ENCODE peak calls at places on chromosome 13, in four cellular contexts. T is heart right ventricle; Y is effector memory CD4-positive, alpha-beta T cell; V is IMR-90. R is an unnamed sample. For H3K4me1, the result is how much of the 10 kb centered on the place peaks cover.

GRCh38 chr13:28181413-28181812 is 43.1 kb downstream of the PAN3 start:
- DNase-seq in T (no peak), Y (no peak), V (peak), R (no peak)

GRCh38 chr13:34578471-34578870 is 363.6 kb upstream of the NBEA start:
- DNase-seq in T (no peak), Y (no peak), V (no peak), R (no peak)

GRCh38 chr13:45630791-45631190 is 15.3 kb upstream of the ERICH6B start:
- DNase-seq in T (no peak), Y (no peak), V (no peak), R (no peak)

GRCh38 chr13:72875233-72875632 is 93.3 kb downstream of the PIBF1 start:
- DNase-seq in T (no peak), Y (no peak), V (no peak), R (no peak)

GRCh38 chr13:65964672-65965071 is 1265.5 kb downstream of the PCDH9 start:
- DNase-seq in T (no peak), Y (no peak), V (no peak), R (no peak)

GRCh38 chr13:100156786-100157185 is 67.9 kb downstream of the PCCA start:
- DNase-seq in T (no peak), Y (no peak), V (no peak), R (no peak)

GRCh38 chr13:38680912-38681311 is 6.0 kb upstream of the FREM2 start:
- DNase-seq in T (no peak), Y (no peak), V (no peak), R (no peak)

GRCh38 chr13:39016789-39017188 is 21.1 kb downstream of the PROSER1 start:
- DNase-seq in T (no peak), Y (no peak), V (peak), R (no peak)

GRCh38 chr13:95258619-95259194 is 42.5 kb downstream of the ABCC4 start:
- DNase-seq in T (no peak), Y (no peak), V (no peak), R (no peak)

GRCh38 chr13:37143901-37144300 is 38.4 kb upstream of the CSNK1A1L start:
- DNase-seq in T (no peak), Y (no peak), V (peak), R (no peak)

GRCh38 chr13:97256343-97256783 is 34.2 kb downstream of the MBNL2 start:
- DNase-seq in T (no peak), Y (no peak), V (peak), R (no peak)
- H3K27ac ChIP-seq in T (peak), Y (no peak), V (peak), R (no peak)

DNA sequence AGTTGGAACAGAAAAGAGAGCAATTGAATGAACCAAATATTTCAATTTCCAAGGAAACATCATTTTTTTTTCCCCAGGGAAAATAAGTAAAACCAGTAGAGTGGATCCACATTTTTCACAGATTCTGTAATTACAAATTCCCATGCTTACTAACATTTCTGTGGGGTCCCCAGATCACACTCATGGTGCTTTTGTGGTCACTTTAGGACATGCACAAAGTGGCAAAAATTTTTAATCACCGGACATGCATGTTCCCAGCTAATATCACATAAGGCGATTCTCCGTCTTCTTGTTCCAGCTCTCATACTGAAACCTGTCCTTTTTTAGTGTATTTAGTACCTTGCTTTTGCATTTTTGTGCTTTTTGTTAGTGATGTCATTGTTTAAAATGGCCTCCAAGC is 748.2 kb upstream of the SLITRK1 start:
- DNase-seq in T (no peak), Y (no peak), V (no peak), R (no peak)
- H3K4me3 ChIP-seq in T (no peak), Y (no peak), V (no peak), R (no peak)

GRCh38 chr13:51817717-51818116 is 13.8 kb upstream of the DHRS12 start:
- DNase-seq in T (no peak), Y (no peak), V (no peak), R (no peak)

GRCh38 chr13:51818276-51818675 is 14.3 kb upstream of the DHRS12 start:
- DNase-seq in T (no peak), Y (no peak), V (no peak), R (no peak)

GRCh38 chr13:51816604-51817254 is 12.8 kb upstream of the DHRS12 start:
- DNase-seq in T (no peak), Y (no peak), V (no peak), R (no peak)

GRCh38 chr13:51819544-51819943 is 15.6 kb upstream of the DHRS12 start:
- DNase-seq in T (no peak), Y (no peak), V (no peak), R (no peak)

GRCh38 chr13:51818771-51819511 is 15.0 kb upstream of the DHRS12 start:
- DNase-seq in T (no peak), Y (peak), V (peak), R (no peak)
- H3K4me1 ChIP-seq in T (under half), Y (half or more), V (under half), R (half or more)

DNA sequence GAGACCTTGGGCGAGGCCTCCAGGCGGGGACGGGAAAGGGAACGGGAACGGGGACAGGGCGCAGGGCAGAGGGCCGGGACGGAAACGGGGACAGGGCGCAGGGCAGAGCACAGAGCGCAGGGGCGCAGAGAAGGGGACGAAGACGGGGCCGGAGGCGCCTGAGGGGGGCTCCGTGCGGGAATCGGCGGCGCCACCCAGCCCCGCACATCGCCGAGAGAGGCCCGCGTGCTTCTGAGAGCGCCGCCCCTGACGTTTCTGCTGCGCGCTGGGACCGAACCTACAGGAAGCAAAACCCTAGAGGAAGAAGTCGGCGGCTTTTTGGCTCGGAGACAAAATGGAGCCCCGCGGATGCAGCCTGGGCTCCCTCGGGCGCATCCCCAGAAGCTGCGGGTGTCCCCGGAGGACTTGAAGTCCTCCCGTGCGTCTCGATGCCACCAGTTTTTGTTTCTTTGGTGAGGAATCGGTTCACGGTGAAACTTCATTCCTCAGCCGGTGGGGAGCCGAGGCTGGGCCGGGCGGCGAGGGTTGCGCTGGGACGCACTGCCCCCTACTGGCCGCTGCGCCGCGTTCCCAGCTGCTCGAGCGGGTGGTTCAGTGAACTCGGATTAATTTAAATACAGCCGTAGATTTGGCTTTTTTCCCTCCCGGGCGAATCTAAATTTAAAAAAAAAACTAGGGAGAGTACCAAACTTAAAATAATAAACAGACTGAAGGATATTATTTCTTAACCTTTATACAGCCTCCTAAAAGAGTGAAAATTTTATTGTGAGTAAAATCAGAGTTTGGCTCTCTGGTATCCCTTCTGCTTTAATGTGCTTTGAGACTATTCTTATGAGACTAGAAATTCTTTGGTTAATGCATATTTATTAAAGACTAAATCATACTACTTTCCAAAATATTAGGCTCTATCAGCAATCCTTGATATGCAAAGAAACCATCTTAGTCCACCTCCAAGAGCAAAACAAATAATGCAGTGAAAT is 350.0 kb upstream of the ARGLU1 start:
- DNase-seq in T (peak), Y (peak), V (peak), R (peak)
- H3K27ac ChIP-seq in T (peak), Y (peak), V (peak), R (no peak)

DNA sequence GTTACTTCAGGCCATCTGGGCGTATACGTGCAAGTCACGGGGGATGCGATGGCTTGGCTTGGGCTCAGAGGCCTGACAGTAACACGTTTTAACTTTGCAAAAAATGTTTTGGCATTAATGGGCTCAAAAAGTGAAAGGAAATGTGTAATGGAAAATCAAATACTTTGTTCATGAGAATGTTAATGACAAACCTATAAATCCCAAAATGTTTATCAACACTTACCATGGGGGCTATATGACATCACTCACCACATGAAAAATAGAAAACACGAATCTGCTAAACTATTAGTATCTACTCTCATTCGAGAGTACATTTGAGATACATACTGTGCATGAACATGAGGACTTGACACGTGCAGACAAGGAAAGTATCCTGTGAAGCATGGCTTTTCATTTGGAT is 91.7 kb downstream of the FAM216B start:
- DNase-seq in T (no peak), Y (no peak), V (peak), R (no peak)
- H3K4me3 ChIP-seq in T (no peak), Y (no peak), V (no peak), R (no peak)

DNA sequence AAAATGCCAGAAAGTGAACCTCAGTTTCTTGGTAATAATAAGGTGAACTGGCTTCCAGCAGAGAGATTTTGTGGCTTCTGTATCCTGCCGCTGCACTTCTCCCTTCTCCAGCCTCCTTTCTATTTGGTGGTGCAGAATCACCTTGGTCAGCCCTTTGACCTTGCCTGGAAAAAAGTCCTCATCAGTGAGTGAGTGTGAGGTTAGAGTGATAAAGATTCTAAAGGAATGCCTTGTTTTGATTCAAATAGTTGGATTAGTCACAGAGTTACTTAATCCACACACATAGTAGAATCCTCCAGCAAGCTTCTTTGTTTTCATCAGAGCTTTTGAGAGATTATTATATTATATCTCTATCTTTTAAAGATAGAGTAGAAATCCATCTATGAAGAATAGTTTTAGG is 140.9 kb downstream of the KCNRG start:
- DNase-seq in T (no peak), Y (no peak), V (peak), R (no peak)
- H3K4me1 ChIP-seq in T (under half), Y (under half), V (under half), R (under half)

DNA sequence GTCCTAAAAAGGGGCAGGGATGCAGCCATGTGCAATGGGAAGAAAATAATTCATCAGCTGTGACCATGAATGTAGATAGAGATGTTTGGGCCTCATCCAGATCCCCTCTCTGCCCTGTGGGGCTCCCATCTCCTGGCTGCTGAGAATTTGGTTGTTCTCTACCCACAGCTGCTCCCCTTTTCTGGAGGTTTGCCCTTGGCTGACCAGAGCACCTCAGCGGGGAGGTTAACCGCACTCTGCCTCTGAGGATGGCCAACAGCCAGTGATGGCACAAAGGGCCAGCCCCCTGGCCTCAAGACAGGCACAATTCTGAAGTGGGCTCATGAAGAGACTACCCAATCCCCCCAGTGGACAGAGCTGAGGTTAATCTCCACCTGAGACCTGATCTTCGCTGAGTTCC is 61.5 kb upstream of the SERP2 start:
- DNase-seq in T (no peak), Y (no peak), V (no peak), R (no peak)
- H3K27ac ChIP-seq in T (no peak), Y (no peak), V (no peak), R (no peak)